ENCODE peak calls at places on chromosomes 7 and 10, in five cellular contexts. A is PC-3, F is endodermal cell, C is endothelial cell of umbilical vein, P is colonic mucosa. T is an unnamed sample.

GRCh38 chr10:29841724-29842649 is 207.2 kb upstream of the SVIL start:
- DNase-seq in A (peak), F (peak), C (peak), P (no peak), T (peak)

GRCh38 chr7:44964384-44964830 is 14.4 kb downstream of the MYO1G start:
- DNase-seq in A (no peak), F (peak), C (peak), P (no peak), T (no peak)

GRCh38 chr10:17453377-17454091 is 861 bp downstream of the ST8SIA6 start:
- DNase-seq in A (peak), F (peak), C (peak), P (peak), T (no peak)

GRCh38 chr7:21142081-21142480 is 285.8 kb upstream of the SP4 start:
- DNase-seq in A (peak), F (no peak), C (no peak), P (no peak), T (no peak)

GRCh38 chr7:128826916-128827247 is 3.3 kb upstream of the FLNC start:
- DNase-seq in A (peak), F (no peak), C (no peak), P (no peak), T (no peak)

GRCh38 chr7:101162551-101163280 is 2.7 kb downstream of the VGF start:
- DNase-seq in A (peak), F (peak), C (no peak), P (peak), T (peak)

GRCh38 chr7:47751068-47751467 is 169.2 kb upstream of the TNS3 start:
- DNase-seq in A (no peak), F (no peak), C (no peak), P (no peak), T (peak)

GRCh38 chr10:13673165-13673564 is 86.4 kb downstream of the PRPF18 start:
- DNase-seq in A (no peak), F (no peak), C (no peak), P (no peak), T (no peak)

GRCh38 chr7:43669286-43670081 is 59.8 kb downstream of the COA1 start:
- DNase-seq in A (no peak), F (peak), C (peak), P (no peak), T (no peak)

GRCh38 chr10:6201511-6201975 is 1.2 kb upstream of the PFKFB3 start:
- DNase-seq in A (peak), F (peak), C (peak), P (peak), T (peak)

GRCh38 chr7:121107923-121108498 is 119.5 kb downstream of the CPED1 start:
- DNase-seq in A (peak), F (no peak), C (peak), P (no peak), T (no peak)

GRCh38 chr10:17005621-17006566 is 123.7 kb downstream of the CUBN start:
- DNase-seq in A (peak), F (peak), C (no peak), P (no peak), T (no peak)

GRCh38 chr10:95401704-95402469 is 111.1 kb upstream of the PDLIM1 start:
- DNase-seq in A (peak), F (no peak), C (no peak), P (no peak), T (no peak)

GRCh38 chr7:130047801-130048200 is 3.4 kb downstream of the ZC3HC1 start:
- DNase-seq in A (no peak), F (no peak), C (no peak), P (no peak), T (no peak)

GRCh38 chr10:373015-373414 is 237.8 kb downstream of the ZMYND11 start:
- DNase-seq in A (no peak), F (no peak), C (no peak), P (no peak), T (no peak)

GRCh38 chr10:74991435-74991834 is 120.0 kb upstream of the SAMD8 start:
- DNase-seq in A (peak), F (no peak), C (no peak), P (no peak), T (no peak)

GRCh38 chr10:97207756-97208346 is 22.1 kb upstream of the SLIT1 start:
- DNase-seq in A (no peak), F (no peak), C (no peak), P (no peak), T (no peak)
- H3K9ac ChIP-seq in A (no peak), F (no peak), C (no peak), P (no peak), T (no peak)

GRCh38 chr7:100147278-100147677 is 1.4 kb upstream of the LAMTOR4 start:
- DNase-seq in A (no peak), F (no peak), C (no peak), P (no peak), T (no peak)

GRCh38 chr7:100142461-100142860 is 6.3 kb upstream of the LAMTOR4 start:
- DNase-seq in A (no peak), F (no peak), C (no peak), P (no peak), T (no peak)

GRCh38 chr7:100137851-100138760 is 10.6 kb upstream of the LAMTOR4 start:
- DNase-seq in A (no peak), F (no peak), C (no peak), P (no peak), T (no peak)

GRCh38 chr7:100141554-100141949 is 7.2 kb upstream of the LAMTOR4 start:
- DNase-seq in A (no peak), F (no peak), C (no peak), P (peak), T (no peak)
- H3K9ac ChIP-seq in A (no peak), F (no peak), C (no peak), P (no peak), T (no peak)

GRCh38 chr10:70575874-70576802 is 26.4 kb downstream of the PRF1 start:
- DNase-seq in A (peak), F (no peak), C (no peak), P (peak), T (peak)
- H3K9ac ChIP-seq in A (no peak), F (no peak), C (no peak), P (no peak), T (peak)

GRCh38 chr7:54429106-54429505 is 113.1 kb upstream of the VSTM2A start:
- DNase-seq in A (no peak), F (no peak), C (no peak), P (no peak), T (no peak)
- H3K9ac ChIP-seq in A (no peak), F (no peak), C (no peak), P (no peak), T (no peak)

DNA sequence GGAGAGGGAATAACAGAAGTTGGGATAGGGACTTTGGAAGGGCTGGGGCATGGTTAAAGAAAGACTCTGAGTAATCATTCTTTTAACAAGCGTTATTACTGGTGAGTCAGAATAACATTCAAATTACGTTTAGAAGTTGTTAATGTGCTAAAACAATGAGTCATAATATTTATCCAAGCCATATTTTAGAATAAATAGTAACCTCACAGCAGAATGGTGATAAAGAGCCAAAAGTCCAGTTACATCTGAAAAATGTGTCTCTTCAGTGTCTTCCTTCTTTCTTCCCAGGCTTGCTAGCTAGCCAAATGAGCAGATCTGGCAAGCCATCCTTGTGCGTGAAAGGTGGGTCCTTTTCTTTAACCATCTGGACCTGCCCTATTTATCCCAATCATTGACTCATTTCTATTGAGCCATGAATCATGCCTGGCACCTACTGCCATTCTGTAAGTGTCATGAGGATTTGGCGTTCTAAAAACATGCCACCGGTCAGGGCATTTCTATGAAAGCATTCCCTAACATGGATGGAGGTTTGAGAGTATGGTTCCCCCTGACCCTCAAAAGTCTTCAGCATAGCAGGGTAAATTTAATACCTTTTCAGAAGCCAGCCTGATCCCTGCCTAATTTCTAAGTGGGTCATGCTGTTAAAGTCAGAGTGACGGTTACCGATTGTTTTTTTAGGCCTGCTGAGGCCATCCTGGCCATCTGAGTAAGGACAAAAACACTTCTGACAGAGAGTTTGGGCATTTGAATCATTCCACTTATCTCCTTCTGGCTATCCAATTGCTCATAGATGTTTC is 26.8 kb downstream of the MYPN start:
- DNase-seq in A (peak), F (peak), C (peak), P (peak), T (no peak)
- H3K9ac ChIP-seq in A (peak), F (no peak), C (peak), P (no peak), T (no peak)

GRCh38 chr7:100057006-100057405 is 7.4 kb downstream of the ZSCAN21 start:
- DNase-seq in A (no peak), F (no peak), C (no peak), P (no peak), T (no peak)

GRCh38 chr7:100049441-100050291 is at the start of gene ZSCAN21:
- DNase-seq in A (peak), F (peak), C (peak), P (peak), T (peak)

GRCh38 chr7:100048680-100049079 is 894 bp upstream of the ZSCAN21 start:
- DNase-seq in A (no peak), F (no peak), C (no peak), P (peak), T (no peak)

GRCh38 chr7:100051611-100052010 is 2.0 kb downstream of the ZSCAN21 start:
- DNase-seq in A (no peak), F (no peak), C (no peak), P (no peak), T (no peak)

DNA sequence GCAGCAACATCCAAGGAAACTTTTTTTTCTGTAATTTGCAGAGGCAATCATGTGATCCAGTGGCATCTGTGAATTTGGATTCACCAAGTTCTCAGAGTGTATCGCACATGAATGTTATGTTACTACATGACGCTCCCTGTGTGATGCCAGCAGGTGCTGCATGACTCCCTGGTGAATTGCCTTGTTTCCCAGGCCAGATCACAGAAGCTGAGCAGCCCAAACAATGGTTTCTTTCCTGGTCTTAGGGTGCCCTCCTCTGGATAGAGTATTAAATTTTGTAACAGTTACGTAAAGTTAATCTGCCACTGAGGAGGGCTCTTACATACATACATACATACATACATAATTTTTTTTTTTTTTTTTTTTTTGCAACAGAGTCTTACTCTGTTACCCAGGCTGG is 3.6 kb downstream of the ZSCAN21 start:
- DNase-seq in A (peak), F (peak), C (peak), P (peak), T (peak)
- H3K9ac ChIP-seq in A (no peak), F (no peak), C (no peak), P (no peak), T (no peak)

T was measured in DND-41.